ENCODE peak calls at places on chromosomes 7 and 10, in ten cellular contexts. Y is endodermal cell, K is H9, U is type B pancreatic cell, E is fibroblast of villous mesenchyme, C is hepatocyte, Z is heart right ventricle, P is A549, J is AG10803, D is WTC11. H is an unnamed sample.

GRCh38 chr10:86363833-86364511 is 2.6 kb downstream of the GRID1 start:
- DNase-seq in D (peak; percentile 15), Z (no peak), K (peak; percentile 33), C (no peak), Y (peak; percentile 53), U (no peak), P (no peak), E (no peak), J (no peak), H (peak; percentile 26)

GRCh38 chr7:132183822-132184380 is 392.4 kb downstream of the PLXNA4 start:
- DNase-seq in C (no peak), P (no peak), U (no peak), Z (no peak), E (no peak), K (no peak), D (peak; percentile 46), Y (peak; percentile 66), J (no peak), H (no peak)

GRCh38 chr7:148434181-148434769 is 156.3 kb upstream of the C7orf33 start:
- DNase-seq in Y (no peak), P (no peak), J (peak; percentile 16), C (no peak), E (peak; percentile 13), Z (no peak), D (no peak), U (no peak), K (no peak), H (no peak)

GRCh38 chr7:155354371-155355048 is 56.8 kb downstream of the INSIG1 start:
- DNase-seq in U (no peak), E (no peak), K (no peak), C (no peak), J (no peak), Z (no peak), Y (no peak), P (no peak), D (no peak), H (no peak)

GRCh38 chr7:749121-749520 is 22.0 kb upstream of the PRKAR1B start:
- DNase-seq in K (no peak), Y (no peak), Z (no peak), J (no peak), P (no peak), E (no peak), C (no peak), D (no peak), U (no peak), H (peak; percentile 47)

GRCh38 chr7:27141591-27142561 is 1.6 kb downstream of the HOXA5 start:
- DNase-seq in Z (no peak), J (no peak), D (peak; percentile 43), K (peak; percentile 67), E (peak; percentile 43), U (no peak), C (no peak), P (peak; percentile 87), Y (peak; percentile 81), H (no peak)

GRCh38 chr7:38229386-38229785 is 44.0 kb downstream of the TARP start:
- DNase-seq in E (peak; percentile 55), K (no peak), D (no peak), Y (no peak), C (no peak), P (no peak), Z (no peak), J (peak; percentile 34), U (no peak), H (no peak)

GRCh38 chr10:119973261-119973660 is 80.7 kb downstream of the SEC23IP start:
- DNase-seq in C (no peak), E (peak; percentile 3), Z (no peak), K (no peak), D (no peak), J (peak; percentile 2), U (no peak), P (no peak), Y (no peak), H (no peak)

GRCh38 chr7:150998341-150998740 is 7.5 kb downstream of the NOS3 start:
- DNase-seq in P (no peak), E (no peak), C (no peak), K (peak; percentile 20), J (no peak), D (no peak), Y (no peak), U (no peak), Z (no peak), H (no peak)

GRCh38 chr10:69649771-69650550 is 19.9 kb downstream of the FAM241B start:
- DNase-seq in P (no peak), Y (peak; percentile 82), E (no peak), C (peak; percentile 27), K (peak; percentile 72), D (peak; percentile 43), U (no peak), J (no peak), Z (no peak), H (no peak)

GRCh38 chr7:159115601-159116501 is 28.8 kb downstream of the VIPR2 start:
- DNase-seq in Z (no peak), J (no peak), Y (peak; percentile 55), K (no peak), D (no peak), P (no peak), U (no peak), C (no peak), E (no peak), H (no peak)

GRCh38 chr10:99700649-99701048 is 31.3 kb downstream of the COX15 start:
- DNase-seq in Y (no peak), D (no peak), K (no peak), E (no peak), U (no peak), C (no peak), P (no peak), Z (no peak), J (no peak), H (no peak)

GRCh38 chr7:128204455-128204854 is 36.6 kb upstream of the LEP start:
- DNase-seq in C (no peak), Z (no peak), P (no peak), K (peak; percentile 9), J (no peak), Y (no peak), E (no peak), U (peak; percentile 20), D (no peak), H (no peak)

GRCh38 chr7:128206017-128206746 is 34.9 kb upstream of the LEP start:
- DNase-seq in E (no peak), Z (no peak), U (peak; percentile 61), Y (peak; percentile 58), D (peak; percentile 42), K (peak; percentile 55), C (no peak), J (no peak), P (no peak), H (no peak)

GRCh38 chr7:128206747-128207500 is 34.2 kb upstream of the LEP start:
- DNase-seq in D (no peak), Y (no peak), J (no peak), U (no peak), Z (no peak), C (no peak), E (no peak), K (no peak), P (no peak), H (no peak)

GRCh38 chr7:128203710-128204214 is 37.3 kb upstream of the LEP start:
- DNase-seq in J (peak; percentile 56), C (no peak), P (no peak), K (peak; percentile 14), Y (no peak), Z (no peak), U (no peak), E (peak; percentile 3), D (no peak), H (no peak)

DNA sequence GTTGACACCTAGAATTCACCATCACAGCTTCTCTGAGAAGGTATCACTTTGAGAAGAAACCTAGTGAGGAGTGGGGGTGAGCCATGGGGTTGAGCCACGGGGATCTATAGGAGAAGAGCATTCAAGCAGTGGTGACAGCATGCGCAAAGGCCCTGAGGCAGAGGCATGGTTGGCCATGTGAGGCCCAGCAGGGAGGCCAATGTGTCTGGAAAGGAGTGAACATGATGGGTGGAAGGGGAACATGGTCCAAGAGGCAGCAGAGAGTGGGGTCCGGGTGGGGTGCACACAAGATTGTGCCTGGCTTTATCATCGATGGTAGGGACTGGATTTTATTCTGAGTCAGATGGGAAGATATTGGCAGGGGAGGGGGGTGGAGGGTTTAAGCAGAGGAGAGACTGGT is 36.0 kb upstream of the LEP start:
- DNase-seq in C (no peak), E (no peak), Z (no peak), J (no peak), P (no peak), D (no peak), U (no peak), Y (no peak), K (peak; percentile 8), H (no peak)
- TF ChIP-seq CTCF in C (no peak), E (no peak), Z (no peak), J (no peak), P (no peak), D (no peak), U (no peak), Y (no peak), K (no peak), H (no peak)

GRCh38 chr10:33790506-33791283 is 456.2 kb upstream of the NRP1 start:
- DNase-seq in Y (no peak), D (no peak), P (no peak), C (no peak), J (no peak), U (no peak), K (no peak), E (no peak), Z (peak; percentile 13), H (no peak)
- TF ChIP-seq CTCF in Y (no peak), D (no peak), P (no peak), C (no peak), J (no peak), U (no peak), K (no peak), E (no peak), Z (no peak), H (no peak)

GRCh38 chr10:31803606-31804195 is 124.9 kb downstream of the ARHGAP12 start:
- DNase-seq in U (no peak), Z (no peak), E (no peak), J (peak; percentile 84), D (no peak), K (no peak), Y (no peak), C (no peak), P (no peak), H (no peak)

GRCh38 chr10:31804416-31804815 is 124.2 kb downstream of the ARHGAP12 start:
- DNase-seq in Z (no peak), D (no peak), K (no peak), P (no peak), U (no peak), E (no peak), J (peak; percentile 87), C (no peak), Y (no peak), H (no peak)

DNA sequence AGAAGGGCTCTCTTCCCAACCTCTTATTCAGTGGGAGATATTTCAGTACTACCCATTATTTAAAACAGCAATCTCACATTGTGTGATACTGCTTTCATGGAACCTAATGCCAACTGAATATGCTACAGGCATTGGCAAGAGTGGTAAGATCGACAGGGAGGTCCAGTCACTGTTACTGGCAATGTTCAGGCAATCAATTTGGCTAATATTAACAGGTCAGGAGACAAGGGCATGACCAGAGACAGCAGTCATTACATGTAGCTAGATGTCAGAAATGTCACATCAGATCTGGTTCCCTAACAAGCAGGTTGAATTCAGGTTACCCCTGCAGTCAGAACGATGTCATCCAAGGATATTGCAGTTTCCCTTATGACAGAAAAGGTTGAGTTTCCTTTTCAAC is 129.4 kb downstream of the ARHGAP12 start:
- DNase-seq in E (no peak), D (no peak), Y (no peak), K (no peak), J (no peak), Z (no peak), U (no peak), P (no peak), C (no peak), H (no peak)
- TF ChIP-seq CTCF in E (no peak), D (no peak), Y (no peak), K (no peak), J (no peak), Z (no peak), U (no peak), P (no peak), C (no peak), H (no peak)

GRCh38 chr10:73887038-73888015 is 13.0 kb upstream of the CAMK2G start:
- DNase-seq in Z (peak; percentile 84), U (no peak), K (no peak), C (peak; percentile 85), E (peak; percentile 83), P (peak; percentile 62), D (no peak), Y (peak; percentile 67), J (peak; percentile 93), H (no peak)
- TF ChIP-seq CTCF in Z (no peak), U (no peak), K (no peak), C (no peak), E (peak; percentile 12), P (no peak), D (no peak), Y (no peak), J (no peak), H (no peak)

H was measured in glutamatergic neuron.